ENCODE peak calls at places on chromosomes 4 and X, in six cellular contexts. S is A549, J is kidney epithelial cell, G is astrocyte of the spinal cord, Q is foreskin fibroblast, R is bronchial epithelial cell. D is an unnamed sample.

GRCh38 chr4:7398104-7398423 is 36.7 kb downstream of the PSAPL1 start:
- DNase-seq in R (peak), Q (no peak), J (no peak), S (no peak), G (peak), D (no peak)

GRCh38 chrX:107565916-107566602 is 62.3 kb upstream of the PRPS1 start:
- DNase-seq in G (peak), Q (no peak), R (peak), J (peak), S (peak), D (peak)

GRCh38 chr4:140098481-140099132 is 55.4 kb downstream of the MAML3 start:
- DNase-seq in J (no peak), R (peak), G (peak), S (peak), Q (peak), D (peak)

GRCh38 chrX:8289523-8289922 is 118.5 kb upstream of the VCX2 start:
- DNase-seq in J (no peak), G (no peak), Q (no peak), S (no peak), R (peak), D (no peak)

GRCh38 chr4:88735554-88735953 is 37.9 kb upstream of the NAP1L5 start:
- DNase-seq in R (no peak), S (no peak), Q (no peak), J (no peak), G (no peak), D (no peak)

GRCh38 chr4:47930971-47931804 is 16.8 kb upstream of the NFXL1 start:
- DNase-seq in R (peak), S (no peak), J (no peak), G (peak), Q (peak), D (peak)

GRCh38 chr4:150123073-150123472 is 44.8 kb downstream of the DCLK2 start:
- DNase-seq in J (no peak), G (no peak), S (no peak), Q (no peak), R (no peak), D (no peak)

GRCh38 chrX:9204560-9204959 is 170.6 kb upstream of the FAM9B start:
- DNase-seq in R (peak), J (no peak), S (peak), G (no peak), Q (peak), D (no peak)

GRCh38 chr4:10457255-10457801 is at the start of gene ZNF518B:
- DNase-seq in J (no peak), G (peak), S (peak), Q (peak), R (peak), D (peak)

GRCh38 chrX:45513042-45513441 is 312.4 kb upstream of the DIPK2B start:
- DNase-seq in G (no peak), Q (no peak), S (no peak), R (no peak), J (no peak), D (no peak)

GRCh38 chrX:72308566-72309296 is 3.0 kb upstream of the CITED1 start:
- DNase-seq in R (peak), S (peak), J (no peak), Q (peak), G (peak), D (peak)

GRCh38 chr4:3861720-3862639 is 95.8 kb downstream of the ADRA2C start:
- DNase-seq in J (no peak), S (no peak), Q (no peak), G (no peak), R (no peak), D (no peak)

GRCh38 chrX:41382699-41383645 is 49.0 kb downstream of the DDX3X start:
- DNase-seq in Q (peak), G (peak), S (peak), J (no peak), R (no peak), D (no peak)

GRCh38 chrX:7088968-7089615 is 58.4 kb upstream of the STS start:
- DNase-seq in G (no peak), S (no peak), Q (no peak), R (no peak), J (no peak), D (no peak)

GRCh38 chrX:12372111-12372510 is 233.8 kb downstream of the FRMPD4 start:
- DNase-seq in G (no peak), Q (no peak), R (peak), S (no peak), J (no peak), D (peak)

GRCh38 chrX:103779156-103779555 is 2.5 kb downstream of the PLP1 start:
- DNase-seq in G (peak), R (no peak), J (no peak), S (no peak), Q (no peak), D (no peak)

GRCh38 chr4:5751073-5751917 is 40.3 kb downstream of the EVC start:
- DNase-seq in G (peak), R (peak), Q (peak), J (peak), S (no peak), D (no peak)

GRCh38 chr4:40848981-40849380 is 99.2 kb downstream of the NSUN7 start:
- DNase-seq in S (no peak), Q (peak), J (no peak), R (no peak), G (peak), D (peak)

GRCh38 chr4:114811564-114812360 is 213.2 kb downstream of the UGT8 start:
- DNase-seq in G (no peak), J (no peak), S (no peak), R (peak), Q (no peak), D (no peak)

GRCh38 chrX:18674417-18674787 is 2.5 kb upstream of the RS1 start:
- DNase-seq in R (no peak), G (no peak), Q (no peak), J (no peak), S (no peak), D (no peak)

GRCh38 chr4:185576314-185576713 is 41.0 kb upstream of the PDLIM3 start:
- DNase-seq in G (no peak), J (no peak), R (no peak), Q (no peak), S (no peak), D (no peak)

GRCh38 chr4:120977435-120977997 is 55.0 kb upstream of the PRDM5 start:
- DNase-seq in J (peak), R (peak), G (peak), S (peak), Q (peak), D (peak)

GRCh38 chr4:123364906-123365305 is 31.7 kb upstream of the SPRY1 start:
- DNase-seq in Q (no peak), S (no peak), G (no peak), J (no peak), R (peak), D (no peak)

GRCh38 chr4:4260185-4260751 is 12.2 kb upstream of the TMEM128 start:
- DNase-seq in J (no peak), G (peak), R (peak), Q (peak), S (peak), D (peak)

GRCh38 chrX:103878466-103879151 is 46.6 kb upstream of the RAB9B start:
- DNase-seq in J (peak), R (peak), Q (peak), S (peak), G (peak), D (peak)

GRCh38 chr4:40562681-40563080 is 67.0 kb downstream of the RBM47 start:
- DNase-seq in G (no peak), S (no peak), Q (no peak), R (no peak), J (no peak), D (no peak)

GRCh38 chrX:17187301-17187836 is 187.6 kb upstream of the NHS start:
- DNase-seq in G (no peak), S (no peak), Q (no peak), R (no peak), J (no peak), D (no peak)

GRCh38 chr4:75158451-75158850 is 225.5 kb downstream of the PARM1 start:
- DNase-seq in J (no peak), S (no peak), R (no peak), Q (no peak), G (no peak), D (no peak)

GRCh38 chr4:159101983-159102622 is 776 bp upstream of the RAPGEF2 start:
- DNase-seq in J (no peak), S (peak), G (no peak), R (no peak), Q (peak), D (no peak)

GRCh38 chrX:46587753-46588171 is 14.2 kb downstream of the CHST7 start:
- DNase-seq in J (no peak), S (no peak), Q (no peak), R (no peak), G (peak), D (no peak)

GRCh38 chr4:158858410-158859189 is 89.8 kb downstream of the FNIP2 start:
- DNase-seq in R (peak), S (peak), G (peak), Q (peak), J (no peak), D (no peak)

GRCh38 chr4:113145519-113146291 is 96.3 kb downstream of the ANK2 start:
- DNase-seq in J (no peak), Q (no peak), S (no peak), G (no peak), R (no peak), D (no peak)

GRCh38 chr4:1193206-1194027 is 21.0 kb upstream of the SPON2 start:
- DNase-seq in R (no peak), S (no peak), Q (no peak), G (no peak), J (no peak), D (no peak)

GRCh38 chr4:663046-663437 is 11.0 kb downstream of the ATP5ME start:
- DNase-seq in Q (no peak), J (no peak), S (no peak), R (no peak), G (no peak), D (no peak)

GRCh38 chr4:113474017-113474416 is 287.5 kb downstream of the CAMK2D start:
- DNase-seq in Q (peak), J (peak), S (no peak), G (peak), R (peak), D (peak)

GRCh38 chr4:48237996-48238645 is 31.5 kb downstream of the TEC start:
- DNase-seq in J (no peak), Q (no peak), G (no peak), R (peak), S (peak), D (no peak)

GRCh38 chrX:35890699-35891098 is 28.8 kb upstream of the CFAP47 start:
- DNase-seq in Q (no peak), R (peak), G (peak), S (peak), J (peak), D (peak)

GRCh38 chrX:148069759-148070503 is 88.8 kb downstream of the FMR1NB start:
- DNase-seq in R (no peak), G (no peak), S (no peak), J (no peak), Q (no peak), D (no peak)

GRCh38 chrX:38087594-38087993 is 81.2 kb downstream of the SYTL5 start:
- DNase-seq in Q (no peak), J (no peak), G (no peak), R (peak), S (no peak), D (no peak)

GRCh38 chr4:163679189-163679588 is 184.7 kb downstream of the TMA16 start:
- DNase-seq in R (peak), G (no peak), J (no peak), S (peak), Q (no peak), D (no peak)
- TF ChIP-seq CTCF in R (peak), G (peak), J (no peak), S (peak), Q (peak), D (peak)

DNA sequence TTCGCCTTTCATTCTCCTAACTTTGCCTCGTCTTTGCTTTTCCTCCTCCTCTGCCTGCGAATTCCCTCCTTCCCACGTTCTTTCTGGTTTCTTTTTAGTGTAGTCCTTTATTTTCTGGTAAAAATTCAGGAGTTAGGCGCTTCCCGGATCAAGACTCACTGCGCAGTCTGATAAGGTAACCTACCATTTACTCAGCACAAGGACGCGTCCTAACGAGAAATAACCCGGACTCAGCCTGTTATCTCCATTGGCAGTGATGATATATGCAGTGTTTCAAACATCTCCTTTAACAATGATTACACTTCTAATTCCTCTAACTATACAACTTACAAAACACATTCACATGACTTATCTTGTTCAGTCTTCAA is 357 bp upstream of the ETNPPL start:
- DNase-seq in G (no peak), J (no peak), Q (no peak), S (no peak), R (no peak), D (no peak)
- H3K4me3 ChIP-seq in G (peak), J (peak), Q (peak), S (peak), R (peak), D (peak)

DNA sequence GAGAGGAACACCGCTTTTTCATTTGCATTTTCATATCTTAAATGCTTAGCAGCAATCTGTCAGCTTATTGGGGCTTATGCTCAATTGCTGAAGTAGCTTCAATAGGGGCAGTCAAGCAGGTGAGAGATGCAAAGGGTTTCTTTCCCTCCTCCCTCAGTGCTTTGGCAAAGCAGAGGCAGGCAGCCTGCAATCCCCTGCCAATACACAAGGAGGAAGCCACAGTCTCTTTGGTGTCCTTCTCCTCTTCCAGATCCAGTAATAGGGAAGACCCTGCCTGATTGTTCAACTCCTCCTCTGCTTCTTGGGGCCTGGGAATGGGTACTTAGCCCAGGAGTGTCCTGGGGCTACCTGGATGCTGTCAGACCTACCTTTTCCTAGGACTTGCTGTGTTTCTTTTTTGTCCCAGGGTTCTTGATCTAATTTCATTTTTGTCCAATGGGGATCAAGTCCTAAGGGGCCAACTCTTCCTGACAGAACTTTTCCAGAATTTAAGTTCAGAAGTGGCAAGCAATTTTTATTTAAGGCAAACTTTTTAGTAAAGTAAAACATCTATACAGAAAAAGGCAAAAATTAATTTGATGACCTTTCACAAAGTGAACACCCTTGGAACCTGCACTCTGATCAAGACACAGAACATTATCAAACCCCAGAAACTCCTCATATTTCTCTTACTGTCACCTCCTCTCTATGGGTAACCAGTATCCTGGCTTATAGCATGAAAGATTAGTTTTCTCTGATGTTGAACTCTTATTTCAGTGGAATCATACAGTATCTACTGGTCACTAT is 260.3 kb downstream of the PPP3CA start:
- DNase-seq in Q (no peak), R (no peak), G (no peak), S (peak), J (no peak), D (no peak)
- TF ChIP-seq CTCF in Q (peak), R (no peak), G (peak), S (no peak), J (no peak), D (peak)

GRCh38 chr4:183906486-183906735 is 1.3 kb downstream of the STOX2 start:
- DNase-seq in G (no peak), Q (no peak), R (no peak), S (no peak), J (no peak), D (no peak)
- H3K4me3 ChIP-seq in G (peak), Q (no peak), R (peak), S (peak), J (peak), D (peak)

GRCh38 chr4:23837366-23837765 is 52.5 kb downstream of the PPARGC1A start:
- DNase-seq in Q (no peak), G (no peak), S (no peak), R (no peak), J (no peak), D (no peak)

GRCh38 chr4:23835814-23836478 is 53.9 kb downstream of the PPARGC1A start:
- DNase-seq in Q (no peak), J (no peak), G (no peak), S (no peak), R (no peak), D (no peak)

GRCh38 chr4:23839279-23839678 is 50.6 kb downstream of the PPARGC1A start:
- DNase-seq in G (no peak), S (no peak), Q (no peak), J (no peak), R (no peak), D (no peak)

GRCh38 chr4:23838131-23838530 is 51.7 kb downstream of the PPARGC1A start:
- DNase-seq in G (no peak), R (no peak), S (no peak), J (no peak), Q (no peak), D (no peak)
- TF ChIP-seq CTCF in G (no peak), R (no peak), S (no peak), J (no peak), Q (no peak), D (no peak)